ENCODE peak calls at places on chromosomes 13 and 19, in ten cellular contexts. S is choroid plexus epithelial cell, D is AG04450, Q is H9, P is fibroblast of the aortic adventitia, L is heart left ventricle, X is lower leg skin, E is MCF 10A, U is fibroblast of lung, O is A549. Y is an unnamed sample.

GRCh38 chr13:29594710-29595379 is 643 bp downstream of the SLC7A1 start:
- DNase-seq in Q (no peak), S (peak), D (peak), O (peak), X (peak), L (peak), P (peak), E (peak), U (peak), Y (no peak)

GRCh38 chr13:62721893-62722292 is 1306.2 kb upstream of the PCDH20 start:
- DNase-seq in P (no peak), O (no peak), L (no peak), S (no peak), X (no peak), Q (no peak), U (no peak), E (no peak), D (no peak), Y (no peak)

GRCh38 chr13:48446454-48446853 is 33.5 kb upstream of the LPAR6 start:
- DNase-seq in S (peak), U (peak), O (no peak), Q (no peak), D (peak), L (no peak), P (peak), X (no peak), E (peak), Y (no peak)

GRCh38 chr13:31556376-31556775 is 182.9 kb upstream of the RXFP2 start:
- DNase-seq in L (no peak), E (no peak), P (no peak), X (no peak), S (peak), U (no peak), Q (no peak), O (no peak), D (no peak), Y (peak)

GRCh38 chr13:96294930-96295657 is 205.2 kb downstream of the HS6ST3 start:
- DNase-seq in U (no peak), D (no peak), S (no peak), L (no peak), X (no peak), P (no peak), E (no peak), O (no peak), Q (peak), Y (no peak)

GRCh38 chr19:8304841-8305621 is 3.1 kb downstream of the CD320 start:
- DNase-seq in U (no peak), E (no peak), D (no peak), L (peak), X (peak), P (no peak), Q (peak), O (no peak), S (no peak), Y (no peak)

GRCh38 chr13:51004111-51004865 is 94.7 kb downstream of the RNASEH2B start:
- DNase-seq in U (no peak), X (peak), P (no peak), S (no peak), D (no peak), L (no peak), O (no peak), E (no peak), Q (peak), Y (no peak)

GRCh38 chr13:50969691-50970090 is 60.1 kb downstream of the RNASEH2B start:
- DNase-seq in U (peak), X (no peak), Q (peak), E (peak), P (no peak), D (no peak), S (peak), L (no peak), O (peak), Y (no peak)

GRCh38 chr19:22617614-22618325 is 16.4 kb upstream of the ZNF492 start:
- DNase-seq in D (no peak), X (peak), L (peak), O (no peak), S (no peak), E (no peak), U (no peak), P (no peak), Q (no peak), Y (no peak)

GRCh38 chr19:23075031-23075733 is 41.6 kb upstream of the ZNF730 start:
- DNase-seq in S (peak), L (peak), O (no peak), D (peak), P (peak), Q (peak), U (peak), X (peak), E (no peak), Y (no peak)

GRCh38 chr19:33676999-33677665 is 55.4 kb downstream of the CHST8 start:
- DNase-seq in U (no peak), Q (no peak), P (no peak), L (no peak), S (no peak), D (no peak), E (no peak), X (peak), O (no peak), Y (no peak)
- TF ChIP-seq CTCF in U (no peak), Q (no peak), P (no peak), L (no peak), S (no peak), D (no peak), E (no peak), X (no peak), O (no peak), Y (no peak)

GRCh38 chr13:33691980-33692379 is 126.0 kb upstream of the RFC3 start:
- DNase-seq in Q (no peak), E (no peak), X (no peak), S (no peak), D (no peak), U (no peak), O (no peak), L (no peak), P (no peak), Y (no peak)
- TF ChIP-seq CTCF in Q (no peak), E (no peak), X (no peak), S (no peak), D (no peak), U (no peak), O (no peak), L (no peak), P (no peak), Y (no peak)

GRCh38 chr13:52862358-52863206 is 14.1 kb upstream of the PCDH8 start:
- DNase-seq in X (no peak), U (no peak), P (no peak), O (peak), E (peak), Q (peak), D (no peak), S (no peak), L (no peak), Y (no peak)
- TF ChIP-seq CTCF in X (no peak), U (no peak), P (peak), O (peak), E (peak), Q (peak), D (peak), S (peak), L (peak), Y (peak)

GRCh38 chr19:34260771-34261173 is 6.4 kb downstream of the GARRE1 start:
- DNase-seq in O (no peak), X (no peak), Q (peak), D (no peak), S (peak), U (peak), P (peak), E (no peak), L (no peak), Y (no peak)

GRCh38 chr19:34265221-34265650 is 10.9 kb downstream of the GARRE1 start:
- DNase-seq in D (no peak), S (no peak), L (peak), E (peak), Q (peak), O (no peak), U (no peak), X (peak), P (no peak), Y (no peak)

GRCh38 chr19:34259367-34259865 is 5.1 kb downstream of the GARRE1 start:
- DNase-seq in D (no peak), O (no peak), P (peak), U (no peak), X (no peak), E (no peak), L (no peak), Q (no peak), S (peak), Y (no peak)

GRCh38 chr19:34261335-34262109 is 7.2 kb downstream of the GARRE1 start:
- DNase-seq in E (no peak), D (no peak), P (no peak), Q (no peak), L (no peak), O (no peak), U (no peak), S (no peak), X (no peak), Y (no peak)

DNA sequence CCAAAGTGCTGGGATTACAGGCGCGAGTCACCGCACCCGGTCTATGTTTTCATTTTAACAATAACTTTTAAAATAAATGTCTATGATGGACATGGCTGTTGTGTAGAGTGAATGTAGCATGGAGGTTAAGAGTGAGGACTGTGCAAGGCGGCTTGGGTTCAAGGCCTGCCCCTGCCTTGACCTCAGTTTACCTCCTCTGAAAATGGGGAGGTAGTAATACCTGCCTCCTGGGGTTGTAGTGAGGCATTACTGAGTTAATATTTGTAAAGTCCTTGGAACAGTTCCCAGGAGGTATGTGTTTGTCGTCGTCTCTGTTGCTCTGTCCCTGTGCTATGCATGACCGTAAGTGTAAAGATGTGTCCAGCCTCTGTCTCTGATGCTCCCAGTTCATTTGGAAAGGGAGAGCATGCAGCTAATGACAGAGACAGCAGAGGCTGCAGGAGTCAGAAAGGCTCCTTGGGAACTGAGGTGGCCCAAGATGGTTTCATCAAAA is 9.4 kb downstream of the GARRE1 start:
- DNase-seq in P (no peak), E (no peak), O (no peak), D (no peak), L (no peak), X (no peak), S (no peak), Q (no peak), U (no peak), Y (no peak)
- TF ChIP-seq CTCF in P (no peak), E (no peak), O (no peak), D (no peak), L (no peak), X (no peak), S (no peak), Q (no peak), U (no peak), Y (no peak)

DNA sequence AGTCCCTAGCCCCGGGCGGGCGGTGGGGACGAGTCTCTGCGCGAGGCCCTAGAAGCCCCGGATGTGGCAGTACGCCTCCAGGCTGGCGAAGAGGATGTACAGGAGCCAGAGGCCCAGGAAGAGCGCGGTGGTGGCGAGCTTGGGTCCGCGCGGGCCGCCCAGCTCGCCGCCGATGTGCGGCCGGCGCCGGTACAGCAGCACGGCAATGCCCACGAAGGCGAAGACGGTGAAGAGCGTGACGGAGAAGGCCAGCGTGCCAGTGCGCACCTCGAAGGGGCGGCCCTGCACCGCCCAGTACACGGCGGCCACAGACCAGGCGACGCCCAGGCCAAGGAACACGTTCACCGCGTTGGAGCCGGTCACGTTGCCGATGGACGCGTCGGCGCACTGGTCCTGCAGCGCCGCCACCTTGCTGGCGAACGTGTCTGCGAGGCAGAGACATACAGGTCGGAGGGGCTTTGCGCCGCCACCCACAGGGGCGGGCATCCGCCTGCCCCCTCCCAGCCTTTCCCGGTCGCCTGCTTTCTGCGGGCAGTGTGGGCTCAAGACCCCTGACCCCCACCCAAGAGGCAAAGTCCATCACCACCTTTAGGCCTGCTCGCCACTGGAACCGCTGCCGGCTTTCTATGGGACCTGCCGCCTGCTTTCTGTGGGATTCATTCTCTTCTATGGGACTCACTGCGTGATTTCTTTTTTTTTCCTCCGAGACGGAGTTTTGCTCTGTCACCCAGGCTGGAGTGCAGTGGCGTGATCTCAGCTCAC is 10.9 kb upstream of the MEIS3 start:
- DNase-seq in X (no peak), U (peak), E (no peak), D (no peak), S (peak), P (peak), Q (peak), L (no peak), O (no peak), Y (no peak)
- TF ChIP-seq CTCF in X (no peak), U (no peak), E (no peak), D (peak), S (peak), P (peak), Q (no peak), L (peak), O (no peak), Y (peak)

GRCh38 chr19:5354403-5354802 is 13.8 kb upstream of the PTPRS start:
- DNase-seq in L (no peak), Q (peak), X (no peak), D (no peak), U (no peak), S (no peak), P (no peak), E (peak), O (peak), Y (no peak)
- TF ChIP-seq CTCF in L (no peak), Q (peak), X (no peak), D (peak), U (no peak), S (peak), P (no peak), E (peak), O (no peak), Y (peak)

Y was measured in AG09319.